ENCODE peak calls at places on chromosomes 6 and 20, in nine cellular contexts. M is GM13977, I is amygdala, B is AG08396, X is activated gamma-delta T cell treated with Interleukin-2 at 50 U/mL for 16 hours, P is WTC11, R is head of caudate nucleus, L is HEK293T, V is GM23248. H is an unnamed sample.
A peak's percentile ranks its signal among the peaks of the same experiment; 100 is the strongest.

GRCh38 chr6:66496659-66497058 is 789.6 kb upstream of the EYS start:
- DNase-seq in M (peak; percentile 4), I (no peak), B (peak; percentile 7), X (no peak), P (no peak), R (no peak), L (peak; percentile 32), V (no peak), H (peak; percentile 15)

GRCh38 chr6:152293404-152293803 is 343.8 kb downstream of the SYNE1 start:
- DNase-seq in M (no peak), I (no peak), B (no peak), X (no peak), P (no peak), R (no peak), L (no peak), V (no peak), H (no peak)

GRCh38 chr6:26532699-26533523 is 5.3 kb upstream of the HMGN4 start:
- DNase-seq in M (peak; percentile 75), I (peak; percentile 71), B (peak; percentile 67), X (peak; percentile 90), P (peak; percentile 89), R (peak; percentile 97), L (peak; percentile 61), V (peak; percentile 84), H (peak; percentile 94)

GRCh38 chr6:84193140-84193708 is 34.2 kb downstream of the CEP162 start:
- DNase-seq in M (no peak), I (no peak), B (peak; percentile 71), X (no peak), P (no peak), R (no peak), L (no peak), V (peak; percentile 86), H (peak; percentile 73)

GRCh38 chr6:155177369-155177961 is 86.3 kb upstream of the CLDN20 start:
- DNase-seq in M (no peak), I (no peak), B (no peak), X (peak; percentile 32), P (no peak), R (no peak), L (peak; percentile 48), V (peak; percentile 78), H (peak; percentile 67)

GRCh38 chr6:137927777-137928218 is 60.7 kb downstream of the TNFAIP3 start:
- DNase-seq in M (peak; percentile 24), I (no peak), B (no peak), X (peak; percentile 69), P (no peak), R (no peak), L (no peak), V (no peak), H (no peak)

GRCh38 chr6:44224978-44225330 is 1.6 kb downstream of the SLC29A1 start:
- DNase-seq in M (no peak), I (no peak), B (no peak), X (no peak), P (no peak), R (no peak), L (no peak), V (no peak), H (no peak)

GRCh38 chr6:134637282-134637681 is 312.6 kb downstream of the ALDH8A1 start:
- DNase-seq in M (no peak), I (no peak), B (no peak), X (no peak), P (no peak), R (peak; percentile 72), L (no peak), V (no peak), H (no peak)

GRCh38 chr20:32040142-32040953 is 11.7 kb upstream of the HCK start:
- DNase-seq in M (no peak), I (no peak), B (no peak), X (no peak), P (no peak), R (peak; percentile 24), L (no peak), V (no peak), H (no peak)

H was measured in HT1080.